ENCODE peak calls at places on chromosome 11, in ten cellular contexts. Q, B, D, S, L, A, V, F, P and X are unnamed samples.

GRCh38 chr11:129298990-129299389 is 76.7 kb upstream of the BARX2 start:
- DNase-seq in A (no peak), P (no peak), F (no peak), V (no peak), D (no peak), S (peak), B (no peak), L (no peak), Q (no peak), X (no peak)

GRCh38 chr11:11865449-11865848 is 23.7 kb downstream of the USP47 start:
- DNase-seq in S (no peak), P (no peak), Q (no peak), D (no peak), B (no peak), V (no peak), L (no peak), F (no peak), A (no peak), X (no peak)

GRCh38 chr11:75308116-75308515 is 43.3 kb downstream of the ARRB1 start:
- DNase-seq in B (no peak), A (no peak), V (no peak), P (no peak), S (no peak), F (no peak), L (no peak), Q (peak), D (no peak), X (no peak)

GRCh38 chr11:113874920-113875413 is 405 bp downstream of the USP28 start:
- DNase-seq in B (no peak), P (no peak), Q (no peak), S (no peak), A (no peak), L (no peak), F (peak), V (peak), D (peak), X (no peak)

GRCh38 chr11:1255151-1255550 is 32.3 kb downstream of the MUC5B start:
- DNase-seq in Q (no peak), F (no peak), V (no peak), D (no peak), A (no peak), P (no peak), S (no peak), L (no peak), B (no peak), X (no peak)

GRCh38 chr11:62171261-62171723 is 18.7 kb upstream of the SCGB1D1 start:
- DNase-seq in A (peak), Q (peak), D (peak), B (peak), F (peak), S (peak), L (peak), P (no peak), V (peak), X (peak)

GRCh38 chr11:113628912-113629311 is 77.2 kb downstream of the TMPRSS5 start:
- DNase-seq in V (no peak), A (no peak), S (no peak), B (no peak), Q (peak), D (no peak), P (no peak), L (no peak), F (no peak), X (no peak)

GRCh38 chr11:123478352-123478986 is 48.4 kb downstream of the GRAMD1B start:
- DNase-seq in S (peak), Q (peak), D (peak), B (peak), P (peak), V (peak), L (peak), A (peak), F (peak), X (peak)

GRCh38 chr11:61195710-61196109 is 7.6 kb upstream of the PGA3 start:
- DNase-seq in F (no peak), D (no peak), B (peak), A (no peak), P (no peak), V (no peak), Q (no peak), S (no peak), L (no peak), X (no peak)

GRCh38 chr11:73980001-73980960 is 2.4 kb downstream of the UCP2 start:
- DNase-seq in A (no peak), D (no peak), S (peak), P (no peak), B (no peak), Q (peak), F (peak), L (no peak), V (peak), X (peak)

GRCh38 chr11:2538951-2539735 is 94.3 kb downstream of the KCNQ1 start:
- DNase-seq in D (peak), L (no peak), S (no peak), V (no peak), A (no peak), F (no peak), P (no peak), B (no peak), Q (peak), X (no peak)

GRCh38 chr11:121829159-121829643 is 286.8 kb downstream of the BLID start:
- DNase-seq in F (no peak), V (no peak), L (peak), P (peak), B (no peak), Q (no peak), S (peak), A (no peak), D (peak), X (peak)

GRCh38 chr11:73257342-73258103 is 14.6 kb upstream of the P2RY6 start:
- DNase-seq in Q (no peak), D (peak), A (no peak), F (no peak), P (peak), S (peak), L (peak), B (peak), V (no peak), X (peak)

GRCh38 chr11:61472282-61472681 is 36.3 kb upstream of the LRRC10B start:
- DNase-seq in P (no peak), D (peak), F (no peak), S (peak), Q (peak), L (no peak), B (no peak), A (no peak), V (no peak), X (no peak)

GRCh38 chr11:13016415-13016814 is 7.3 kb downstream of the RASSF10 start:
- DNase-seq in A (no peak), B (peak), L (no peak), S (no peak), P (no peak), Q (no peak), V (no peak), D (no peak), F (peak), X (no peak)

GRCh38 chr11:9990221-9990973 is 303.6 kb downstream of the SBF2 start:
- DNase-seq in V (no peak), F (no peak), L (no peak), B (no peak), Q (no peak), A (no peak), P (no peak), D (no peak), S (peak), X (no peak)

GRCh38 chr11:69351460-69351859 is 57.5 kb downstream of the MYEOV start:
- DNase-seq in D (no peak), A (no peak), P (no peak), Q (no peak), V (no peak), L (peak), S (peak), F (no peak), B (peak), X (peak)

GRCh38 chr11:123562166-123562565 is 92.3 kb downstream of the SCN3B start:
- DNase-seq in Q (peak), B (no peak), L (no peak), F (no peak), S (no peak), A (no peak), D (peak), V (no peak), P (no peak), X (no peak)

GRCh38 chr11:8886332-8886731 is 24.7 kb upstream of the AKIP1 start:
- DNase-seq in F (peak), V (no peak), P (no peak), A (no peak), L (no peak), D (no peak), Q (no peak), B (no peak), S (no peak), X (no peak)

GRCh38 chr11:103544874-103545273 is 435.6 kb downstream of the DYNC2H1 start:
- DNase-seq in Q (no peak), P (no peak), F (no peak), A (no peak), B (no peak), S (no peak), L (no peak), V (no peak), D (no peak), X (no peak)

GRCh38 chr11:30481385-30481784 is 104.8 kb downstream of the MPPED2 start:
- DNase-seq in F (no peak), V (no peak), B (no peak), D (no peak), A (no peak), S (no peak), P (no peak), Q (no peak), L (no peak), X (no peak)

GRCh38 chr11:57493507-57494503 is 21.7 kb downstream of the SLC43A1 start:
- DNase-seq in B (peak), D (no peak), L (no peak), V (peak), A (peak), P (no peak), Q (peak), F (peak), S (no peak), X (no peak)

GRCh38 chr11:74055938-74056337 is 47.1 kb upstream of the UCP3 start:
- DNase-seq in B (peak), L (peak), S (peak), V (no peak), F (no peak), Q (no peak), P (no peak), A (no peak), D (no peak), X (peak)

GRCh38 chr11:71286701-71287643 is 34.6 kb upstream of the SHANK2 start:
- DNase-seq in F (no peak), B (peak), S (peak), A (no peak), L (peak), Q (peak), D (no peak), P (peak), V (no peak), X (peak)

GRCh38 chr11:104484784-104485554 is 321.0 kb upstream of the PDGFD start:
- DNase-seq in P (no peak), L (no peak), D (no peak), F (no peak), A (no peak), S (no peak), B (no peak), Q (peak), V (no peak), X (no peak)

GRCh38 chr11:112613051-112613972 is 347.9 kb upstream of the NCAM1 start:
- DNase-seq in A (no peak), S (peak), L (peak), V (no peak), P (no peak), B (no peak), Q (peak), F (peak), D (peak), X (peak)

GRCh38 chr11:111634981-111635705 is 32.9 kb downstream of the SIK2 start:
- DNase-seq in V (no peak), A (no peak), L (no peak), B (peak), P (no peak), F (no peak), Q (no peak), D (no peak), S (peak), X (no peak)

GRCh38 chr11:19311306-19312030 is 70.7 kb upstream of the E2F8 start:
- DNase-seq in V (peak), Q (peak), B (peak), D (peak), S (peak), L (no peak), P (peak), F (peak), A (peak), X (peak)